ENCODE peak calls at places on chromosomes 1 and 21, in nine cellular contexts. One of them, this sample, is unnamed.

GRCh38 chr1:224722838-224723237 is 106.7 kb downstream of the CNIH3 start:
- DNase-seq in ELF-1: peak; percentile 37
- DNase-seq in HTR-8/SVneo: no peak
- DNase-seq in PC-3: no peak
- DNase-seq in activated T-helper 1 cell treated with anti-CD3 and anti-CD28 coated beads, Interleukin-12 subunit alpha, Interleukin-12 subunit beta, Interleukin-2, Interleukin-4 antibody, amounts not matched to agents 30 ng/mL and 10 ng/mL and 1 ng/mL, durations not matched to agents 14 hours and 24 hours and 36 hours: no peak
- DNase-seq in activated CD4-positive, alpha-beta memory T cell treated with anti-CD3 and anti-CD28 coated beads, Interleukin-2, amount 10 ng/mL, durations not matched to agents 7 days and 5 days: no peak
- DNase-seq in EL: no peak
- DNase-seq in activated CD8-positive, alpha-beta T cell treated with anti-CD3 and anti-CD28 coated beads for 36 hours: no peak
- DNase-seq in uterus: no peak
- DNase-seq in this sample: no peak

GRCh38 chr1:43853161-43853921 is 80.3 kb upstream of the ARTN start:
- DNase-seq in ELF-1: no peak
- DNase-seq in HTR-8/SVneo: no peak
- DNase-seq in PC-3: peak; percentile 36
- DNase-seq in activated T-helper 1 cell treated with anti-CD3 and anti-CD28 coated beads, Interleukin-12 subunit alpha, Interleukin-12 subunit beta, Interleukin-2, Interleukin-4 antibody, amounts not matched to agents 30 ng/mL and 10 ng/mL and 1 ng/mL, durations not matched to agents 14 hours and 24 hours and 36 hours: no peak
- DNase-seq in activated CD4-positive, alpha-beta memory T cell treated with anti-CD3 and anti-CD28 coated beads, Interleukin-2, amount 10 ng/mL, durations not matched to agents 7 days and 5 days: peak; percentile 25
- DNase-seq in EL: peak; percentile 79
- DNase-seq in activated CD8-positive, alpha-beta T cell treated with anti-CD3 and anti-CD28 coated beads for 36 hours: peak; percentile 52
- DNase-seq in uterus: no peak
- DNase-seq in this sample: peak; percentile 97

GRCh38 chr1:7993593-7994479 is 32.3 kb downstream of the ERRFI1 start:
- DNase-seq in ELF-1: no peak
- DNase-seq in HTR-8/SVneo: no peak
- DNase-seq in PC-3: no peak
- DNase-seq in activated T-helper 1 cell treated with anti-CD3 and anti-CD28 coated beads, Interleukin-12 subunit alpha, Interleukin-12 subunit beta, Interleukin-2, Interleukin-4 antibody, amounts not matched to agents 30 ng/mL and 10 ng/mL and 1 ng/mL, durations not matched to agents 14 hours and 24 hours and 36 hours: no peak
- DNase-seq in activated CD4-positive, alpha-beta memory T cell treated with anti-CD3 and anti-CD28 coated beads, Interleukin-2, amount 10 ng/mL, durations not matched to agents 7 days and 5 days: no peak
- DNase-seq in EL: peak; percentile 93
- DNase-seq in activated CD8-positive, alpha-beta T cell treated with anti-CD3 and anti-CD28 coated beads for 36 hours: no peak
- DNase-seq in uterus: no peak
- DNase-seq in this sample: no peak

GRCh38 chr1:226772456-226773139 is 33.5 kb upstream of the ITPKB start:
- DNase-seq in ELF-1: no peak
- DNase-seq in HTR-8/SVneo: no peak
- DNase-seq in PC-3: no peak
- DNase-seq in activated T-helper 1 cell treated with anti-CD3 and anti-CD28 coated beads, Interleukin-12 subunit alpha, Interleukin-12 subunit beta, Interleukin-2, Interleukin-4 antibody, amounts not matched to agents 30 ng/mL and 10 ng/mL and 1 ng/mL, durations not matched to agents 14 hours and 24 hours and 36 hours: no peak
- DNase-seq in activated CD4-positive, alpha-beta memory T cell treated with anti-CD3 and anti-CD28 coated beads, Interleukin-2, amount 10 ng/mL, durations not matched to agents 7 days and 5 days: no peak
- DNase-seq in EL: no peak
- DNase-seq in activated CD8-positive, alpha-beta T cell treated with anti-CD3 and anti-CD28 coated beads for 36 hours: no peak
- DNase-seq in uterus: no peak
- DNase-seq in this sample: no peak

GRCh38 chr1:172810480-172810879 is 151.6 kb downstream of the FASLG start:
- DNase-seq in ELF-1: no peak
- DNase-seq in HTR-8/SVneo: no peak
- DNase-seq in PC-3: no peak
- DNase-seq in activated T-helper 1 cell treated with anti-CD3 and anti-CD28 coated beads, Interleukin-12 subunit alpha, Interleukin-12 subunit beta, Interleukin-2, Interleukin-4 antibody, amounts not matched to agents 30 ng/mL and 10 ng/mL and 1 ng/mL, durations not matched to agents 14 hours and 24 hours and 36 hours: no peak
- DNase-seq in activated CD4-positive, alpha-beta memory T cell treated with anti-CD3 and anti-CD28 coated beads, Interleukin-2, amount 10 ng/mL, durations not matched to agents 7 days and 5 days: no peak
- DNase-seq in EL: no peak
- DNase-seq in activated CD8-positive, alpha-beta T cell treated with anti-CD3 and anti-CD28 coated beads for 36 hours: no peak
- DNase-seq in uterus: no peak
- DNase-seq in this sample: no peak

GRCh38 chr1:207355060-207355459 is 33.6 kb downstream of the CD55 start:
- DNase-seq in ELF-1: no peak
- DNase-seq in HTR-8/SVneo: no peak
- DNase-seq in PC-3: peak; percentile 49
- DNase-seq in activated T-helper 1 cell treated with anti-CD3 and anti-CD28 coated beads, Interleukin-12 subunit alpha, Interleukin-12 subunit beta, Interleukin-2, Interleukin-4 antibody, amounts not matched to agents 30 ng/mL and 10 ng/mL and 1 ng/mL, durations not matched to agents 14 hours and 24 hours and 36 hours: no peak
- DNase-seq in activated CD4-positive, alpha-beta memory T cell treated with anti-CD3 and anti-CD28 coated beads, Interleukin-2, amount 10 ng/mL, durations not matched to agents 7 days and 5 days: no peak
- DNase-seq in EL: no peak
- DNase-seq in activated CD8-positive, alpha-beta T cell treated with anti-CD3 and anti-CD28 coated beads for 36 hours: no peak
- DNase-seq in uterus: no peak
- DNase-seq in this sample: no peak

GRCh38 chr1:110310300-110310699 is 28.9 kb upstream of the RBM15 start:
- DNase-seq in ELF-1: no peak
- DNase-seq in HTR-8/SVneo: no peak
- DNase-seq in PC-3: no peak
- DNase-seq in activated T-helper 1 cell treated with anti-CD3 and anti-CD28 coated beads, Interleukin-12 subunit alpha, Interleukin-12 subunit beta, Interleukin-2, Interleukin-4 antibody, amounts not matched to agents 30 ng/mL and 10 ng/mL and 1 ng/mL, durations not matched to agents 14 hours and 24 hours and 36 hours: no peak
- DNase-seq in activated CD4-positive, alpha-beta memory T cell treated with anti-CD3 and anti-CD28 coated beads, Interleukin-2, amount 10 ng/mL, durations not matched to agents 7 days and 5 days: no peak
- DNase-seq in EL: no peak
- DNase-seq in activated CD8-positive, alpha-beta T cell treated with anti-CD3 and anti-CD28 coated beads for 36 hours: no peak
- DNase-seq in uterus: no peak
- DNase-seq in this sample: no peak

GRCh38 chr1:185720633-185721272 is 13.4 kb upstream of the HMCN1 start:
- DNase-seq in ELF-1: no peak
- DNase-seq in HTR-8/SVneo: no peak
- DNase-seq in PC-3: peak; percentile 49
- DNase-seq in activated T-helper 1 cell treated with anti-CD3 and anti-CD28 coated beads, Interleukin-12 subunit alpha, Interleukin-12 subunit beta, Interleukin-2, Interleukin-4 antibody, amounts not matched to agents 30 ng/mL and 10 ng/mL and 1 ng/mL, durations not matched to agents 14 hours and 24 hours and 36 hours: no peak
- DNase-seq in activated CD4-positive, alpha-beta memory T cell treated with anti-CD3 and anti-CD28 coated beads, Interleukin-2, amount 10 ng/mL, durations not matched to agents 7 days and 5 days: no peak
- DNase-seq in EL: peak; percentile 42
- DNase-seq in activated CD8-positive, alpha-beta T cell treated with anti-CD3 and anti-CD28 coated beads for 36 hours: no peak
- DNase-seq in uterus: no peak
- DNase-seq in this sample: peak; percentile 31

GRCh38 chr1:212918751-212919150 is 31.6 kb upstream of the VASH2 start:
- DNase-seq in ELF-1: no peak
- DNase-seq in HTR-8/SVneo: no peak
- DNase-seq in PC-3: no peak
- DNase-seq in activated T-helper 1 cell treated with anti-CD3 and anti-CD28 coated beads, Interleukin-12 subunit alpha, Interleukin-12 subunit beta, Interleukin-2, Interleukin-4 antibody, amounts not matched to agents 30 ng/mL and 10 ng/mL and 1 ng/mL, durations not matched to agents 14 hours and 24 hours and 36 hours: no peak
- DNase-seq in activated CD4-positive, alpha-beta memory T cell treated with anti-CD3 and anti-CD28 coated beads, Interleukin-2, amount 10 ng/mL, durations not matched to agents 7 days and 5 days: no peak
- DNase-seq in EL: no peak
- DNase-seq in activated CD8-positive, alpha-beta T cell treated with anti-CD3 and anti-CD28 coated beads for 36 hours: no peak
- DNase-seq in uterus: no peak
- DNase-seq in this sample: no peak

GRCh38 chr1:31715097-31715872 is 11.5 kb upstream of the COL16A1 start:
- DNase-seq in ELF-1: peak; percentile 96
- DNase-seq in HTR-8/SVneo: peak; percentile 76
- DNase-seq in PC-3: peak; percentile 87
- DNase-seq in activated T-helper 1 cell treated with anti-CD3 and anti-CD28 coated beads, Interleukin-12 subunit alpha, Interleukin-12 subunit beta, Interleukin-2, Interleukin-4 antibody, amounts not matched to agents 30 ng/mL and 10 ng/mL and 1 ng/mL, durations not matched to agents 14 hours and 24 hours and 36 hours: no peak
- DNase-seq in activated CD4-positive, alpha-beta memory T cell treated with anti-CD3 and anti-CD28 coated beads, Interleukin-2, amount 10 ng/mL, durations not matched to agents 7 days and 5 days: peak; percentile 25
- DNase-seq in EL: peak; percentile 94
- DNase-seq in activated CD8-positive, alpha-beta T cell treated with anti-CD3 and anti-CD28 coated beads for 36 hours: peak; percentile 50
- DNase-seq in uterus: peak; percentile 98
- DNase-seq in this sample: peak; percentile 76

GRCh38 chr1:55212349-55213028 is 2.7 kb downstream of the USP24 start:
- DNase-seq in ELF-1: no peak
- DNase-seq in HTR-8/SVneo: no peak
- DNase-seq in PC-3: peak; percentile 40
- DNase-seq in activated T-helper 1 cell treated with anti-CD3 and anti-CD28 coated beads, Interleukin-12 subunit alpha, Interleukin-12 subunit beta, Interleukin-2, Interleukin-4 antibody, amounts not matched to agents 30 ng/mL and 10 ng/mL and 1 ng/mL, durations not matched to agents 14 hours and 24 hours and 36 hours: no peak
- DNase-seq in activated CD4-positive, alpha-beta memory T cell treated with anti-CD3 and anti-CD28 coated beads, Interleukin-2, amount 10 ng/mL, durations not matched to agents 7 days and 5 days: no peak
- DNase-seq in EL: no peak
- DNase-seq in activated CD8-positive, alpha-beta T cell treated with anti-CD3 and anti-CD28 coated beads for 36 hours: peak; percentile 39
- DNase-seq in uterus: no peak
- DNase-seq in this sample: no peak

GRCh38 chr1:10686404-10687040 is 109.9 kb downstream of the CASZ1 start:
- DNase-seq in ELF-1: no peak
- DNase-seq in HTR-8/SVneo: no peak
- DNase-seq in PC-3: peak; percentile 77
- DNase-seq in activated T-helper 1 cell treated with anti-CD3 and anti-CD28 coated beads, Interleukin-12 subunit alpha, Interleukin-12 subunit beta, Interleukin-2, Interleukin-4 antibody, amounts not matched to agents 30 ng/mL and 10 ng/mL and 1 ng/mL, durations not matched to agents 14 hours and 24 hours and 36 hours: no peak
- DNase-seq in activated CD4-positive, alpha-beta memory T cell treated with anti-CD3 and anti-CD28 coated beads, Interleukin-2, amount 10 ng/mL, durations not matched to agents 7 days and 5 days: no peak
- DNase-seq in EL: no peak
- DNase-seq in activated CD8-positive, alpha-beta T cell treated with anti-CD3 and anti-CD28 coated beads for 36 hours: no peak
- DNase-seq in uterus: no peak
- DNase-seq in this sample: no peak

GRCh38 chr1:70760170-70760569 is 287.4 kb downstream of the PTGER3 start:
- DNase-seq in ELF-1: no peak
- DNase-seq in HTR-8/SVneo: no peak
- DNase-seq in PC-3: no peak
- DNase-seq in activated T-helper 1 cell treated with anti-CD3 and anti-CD28 coated beads, Interleukin-12 subunit alpha, Interleukin-12 subunit beta, Interleukin-2, Interleukin-4 antibody, amounts not matched to agents 30 ng/mL and 10 ng/mL and 1 ng/mL, durations not matched to agents 14 hours and 24 hours and 36 hours: no peak
- DNase-seq in activated CD4-positive, alpha-beta memory T cell treated with anti-CD3 and anti-CD28 coated beads, Interleukin-2, amount 10 ng/mL, durations not matched to agents 7 days and 5 days: no peak
- DNase-seq in EL: no peak
- DNase-seq in activated CD8-positive, alpha-beta T cell treated with anti-CD3 and anti-CD28 coated beads for 36 hours: no peak
- DNase-seq in uterus: no peak
- DNase-seq in this sample: no peak

GRCh38 chr1:221394011-221394544 is 347.8 kb downstream of the DUSP10 start:
- DNase-seq in ELF-1: no peak
- DNase-seq in HTR-8/SVneo: peak; percentile 33
- DNase-seq in PC-3: peak; percentile 86
- DNase-seq in activated T-helper 1 cell treated with anti-CD3 and anti-CD28 coated beads, Interleukin-12 subunit alpha, Interleukin-12 subunit beta, Interleukin-2, Interleukin-4 antibody, amounts not matched to agents 30 ng/mL and 10 ng/mL and 1 ng/mL, durations not matched to agents 14 hours and 24 hours and 36 hours: no peak
- DNase-seq in activated CD4-positive, alpha-beta memory T cell treated with anti-CD3 and anti-CD28 coated beads, Interleukin-2, amount 10 ng/mL, durations not matched to agents 7 days and 5 days: no peak
- DNase-seq in EL: peak; percentile 61
- DNase-seq in activated CD8-positive, alpha-beta T cell treated with anti-CD3 and anti-CD28 coated beads for 36 hours: no peak
- DNase-seq in uterus: no peak
- DNase-seq in this sample: no peak

GRCh38 chr1:205583461-205584130 is 48.2 kb downstream of the ELK4 start:
- DNase-seq in ELF-1: no peak
- DNase-seq in HTR-8/SVneo: no peak
- DNase-seq in PC-3: no peak
- DNase-seq in activated T-helper 1 cell treated with anti-CD3 and anti-CD28 coated beads, Interleukin-12 subunit alpha, Interleukin-12 subunit beta, Interleukin-2, Interleukin-4 antibody, amounts not matched to agents 30 ng/mL and 10 ng/mL and 1 ng/mL, durations not matched to agents 14 hours and 24 hours and 36 hours: no peak
- DNase-seq in activated CD4-positive, alpha-beta memory T cell treated with anti-CD3 and anti-CD28 coated beads, Interleukin-2, amount 10 ng/mL, durations not matched to agents 7 days and 5 days: no peak
- DNase-seq in EL: no peak
- DNase-seq in activated CD8-positive, alpha-beta T cell treated with anti-CD3 and anti-CD28 coated beads for 36 hours: no peak
- DNase-seq in uterus: no peak
- DNase-seq in this sample: no peak

GRCh38 chr21:36915014-36915700 is 51.3 kb downstream of the HLCS start:
- DNase-seq in ELF-1: no peak
- DNase-seq in HTR-8/SVneo: no peak
- DNase-seq in PC-3: no peak
- DNase-seq in activated T-helper 1 cell treated with anti-CD3 and anti-CD28 coated beads, Interleukin-12 subunit alpha, Interleukin-12 subunit beta, Interleukin-2, Interleukin-4 antibody, amounts not matched to agents 30 ng/mL and 10 ng/mL and 1 ng/mL, durations not matched to agents 14 hours and 24 hours and 36 hours: no peak
- DNase-seq in activated CD4-positive, alpha-beta memory T cell treated with anti-CD3 and anti-CD28 coated beads, Interleukin-2, amount 10 ng/mL, durations not matched to agents 7 days and 5 days: no peak
- DNase-seq in EL: no peak
- DNase-seq in activated CD8-positive, alpha-beta T cell treated with anti-CD3 and anti-CD28 coated beads for 36 hours: no peak
- DNase-seq in uterus: no peak
- DNase-seq in this sample: no peak

GRCh38 chr1:103461171-103462105 is 64.1 kb upstream of the RNPC3 start:
- DNase-seq in ELF-1: no peak
- DNase-seq in HTR-8/SVneo: peak; percentile 19
- DNase-seq in PC-3: peak; percentile 41
- DNase-seq in activated T-helper 1 cell treated with anti-CD3 and anti-CD28 coated beads, Interleukin-12 subunit alpha, Interleukin-12 subunit beta, Interleukin-2, Interleukin-4 antibody, amounts not matched to agents 30 ng/mL and 10 ng/mL and 1 ng/mL, durations not matched to agents 14 hours and 24 hours and 36 hours: no peak
- DNase-seq in activated CD4-positive, alpha-beta memory T cell treated with anti-CD3 and anti-CD28 coated beads, Interleukin-2, amount 10 ng/mL, durations not matched to agents 7 days and 5 days: no peak
- DNase-seq in EL: peak; percentile 26
- DNase-seq in activated CD8-positive, alpha-beta T cell treated with anti-CD3 and anti-CD28 coated beads for 36 hours: no peak
- DNase-seq in uterus: no peak
- DNase-seq in this sample: no peak

GRCh38 chr1:99786751-99787501 is 20.5 kb upstream of the FRRS1 start:
- DNase-seq in ELF-1: no peak
- DNase-seq in HTR-8/SVneo: no peak
- DNase-seq in PC-3: no peak
- DNase-seq in activated T-helper 1 cell treated with anti-CD3 and anti-CD28 coated beads, Interleukin-12 subunit alpha, Interleukin-12 subunit beta, Interleukin-2, Interleukin-4 antibody, amounts not matched to agents 30 ng/mL and 10 ng/mL and 1 ng/mL, durations not matched to agents 14 hours and 24 hours and 36 hours: no peak
- DNase-seq in activated CD4-positive, alpha-beta memory T cell treated with anti-CD3 and anti-CD28 coated beads, Interleukin-2, amount 10 ng/mL, durations not matched to agents 7 days and 5 days: no peak
- DNase-seq in EL: no peak
- DNase-seq in activated CD8-positive, alpha-beta T cell treated with anti-CD3 and anti-CD28 coated beads for 36 hours: no peak
- DNase-seq in uterus: no peak
- DNase-seq in this sample: peak; percentile 32

GRCh38 chr1:246032111-246032551 is 474.9 kb downstream of the SMYD3 start:
- DNase-seq in ELF-1: no peak
- DNase-seq in HTR-8/SVneo: no peak
- DNase-seq in PC-3: no peak
- DNase-seq in activated T-helper 1 cell treated with anti-CD3 and anti-CD28 coated beads, Interleukin-12 subunit alpha, Interleukin-12 subunit beta, Interleukin-2, Interleukin-4 antibody, amounts not matched to agents 30 ng/mL and 10 ng/mL and 1 ng/mL, durations not matched to agents 14 hours and 24 hours and 36 hours: no peak
- DNase-seq in activated CD4-positive, alpha-beta memory T cell treated with anti-CD3 and anti-CD28 coated beads, Interleukin-2, amount 10 ng/mL, durations not matched to agents 7 days and 5 days: no peak
- DNase-seq in EL: no peak
- DNase-seq in activated CD8-positive, alpha-beta T cell treated with anti-CD3 and anti-CD28 coated beads for 36 hours: no peak
- DNase-seq in uterus: no peak
- DNase-seq in this sample: no peak

GRCh38 chr1:211126622-211127021 is 7.3 kb downstream of the KCNH1 start:
- DNase-seq in ELF-1: no peak
- DNase-seq in HTR-8/SVneo: no peak
- DNase-seq in PC-3: no peak
- DNase-seq in activated T-helper 1 cell treated with anti-CD3 and anti-CD28 coated beads, Interleukin-12 subunit alpha, Interleukin-12 subunit beta, Interleukin-2, Interleukin-4 antibody, amounts not matched to agents 30 ng/mL and 10 ng/mL and 1 ng/mL, durations not matched to agents 14 hours and 24 hours and 36 hours: no peak
- DNase-seq in activated CD4-positive, alpha-beta memory T cell treated with anti-CD3 and anti-CD28 coated beads, Interleukin-2, amount 10 ng/mL, durations not matched to agents 7 days and 5 days: no peak
- DNase-seq in EL: peak; percentile 41
- DNase-seq in activated CD8-positive, alpha-beta T cell treated with anti-CD3 and anti-CD28 coated beads for 36 hours: no peak
- DNase-seq in uterus: no peak
- DNase-seq in this sample: no peak

GRCh38 chr1:160194737-160195059 is 4.3 kb downstream of the CASQ1 start:
- DNase-seq in ELF-1: no peak
- DNase-seq in HTR-8/SVneo: no peak
- DNase-seq in PC-3: no peak
- DNase-seq in activated T-helper 1 cell treated with anti-CD3 and anti-CD28 coated beads, Interleukin-12 subunit alpha, Interleukin-12 subunit beta, Interleukin-2, Interleukin-4 antibody, amounts not matched to agents 30 ng/mL and 10 ng/mL and 1 ng/mL, durations not matched to agents 14 hours and 24 hours and 36 hours: no peak
- DNase-seq in activated CD4-positive, alpha-beta memory T cell treated with anti-CD3 and anti-CD28 coated beads, Interleukin-2, amount 10 ng/mL, durations not matched to agents 7 days and 5 days: no peak
- DNase-seq in EL: no peak
- DNase-seq in activated CD8-positive, alpha-beta T cell treated with anti-CD3 and anti-CD28 coated beads for 36 hours: no peak
- DNase-seq in uterus: no peak
- DNase-seq in this sample: no peak

GRCh38 chr1:205536759-205537361 is 32.4 kb downstream of the CDK18 start:
- DNase-seq in ELF-1: no peak
- DNase-seq in HTR-8/SVneo: no peak
- DNase-seq in PC-3: peak; percentile 59
- DNase-seq in activated T-helper 1 cell treated with anti-CD3 and anti-CD28 coated beads, Interleukin-12 subunit alpha, Interleukin-12 subunit beta, Interleukin-2, Interleukin-4 antibody, amounts not matched to agents 30 ng/mL and 10 ng/mL and 1 ng/mL, durations not matched to agents 14 hours and 24 hours and 36 hours: no peak
- DNase-seq in activated CD4-positive, alpha-beta memory T cell treated with anti-CD3 and anti-CD28 coated beads, Interleukin-2, amount 10 ng/mL, durations not matched to agents 7 days and 5 days: no peak
- DNase-seq in EL: no peak
- DNase-seq in activated CD8-positive, alpha-beta T cell treated with anti-CD3 and anti-CD28 coated beads for 36 hours: peak; percentile 24
- DNase-seq in uterus: peak; percentile 15
- DNase-seq in this sample: peak; percentile 46

GRCh38 chr1:109113787-109114568 is at the start of gene ELAPOR1:
- DNase-seq in ELF-1: peak; percentile 70
- DNase-seq in HTR-8/SVneo: no peak
- DNase-seq in PC-3: peak; percentile 38
- DNase-seq in activated T-helper 1 cell treated with anti-CD3 and anti-CD28 coated beads, Interleukin-12 subunit alpha, Interleukin-12 subunit beta, Interleukin-2, Interleukin-4 antibody, amounts not matched to agents 30 ng/mL and 10 ng/mL and 1 ng/mL, durations not matched to agents 14 hours and 24 hours and 36 hours: peak; percentile 84
- DNase-seq in activated CD4-positive, alpha-beta memory T cell treated with anti-CD3 and anti-CD28 coated beads, Interleukin-2, amount 10 ng/mL, durations not matched to agents 7 days and 5 days: peak; percentile 88
- DNase-seq in EL: peak; percentile 39
- DNase-seq in activated CD8-positive, alpha-beta T cell treated with anti-CD3 and anti-CD28 coated beads for 36 hours: peak; percentile 88
- DNase-seq in uterus: peak; percentile 46
- DNase-seq in this sample: peak; percentile 54

GRCh38 chr1:224525411-224526040 is 90.6 kb upstream of the CNIH3 start:
- DNase-seq in ELF-1: no peak
- DNase-seq in HTR-8/SVneo: no peak
- DNase-seq in PC-3: peak; percentile 44
- DNase-seq in activated T-helper 1 cell treated with anti-CD3 and anti-CD28 coated beads, Interleukin-12 subunit alpha, Interleukin-12 subunit beta, Interleukin-2, Interleukin-4 antibody, amounts not matched to agents 30 ng/mL and 10 ng/mL and 1 ng/mL, durations not matched to agents 14 hours and 24 hours and 36 hours: no peak
- DNase-seq in activated CD4-positive, alpha-beta memory T cell treated with anti-CD3 and anti-CD28 coated beads, Interleukin-2, amount 10 ng/mL, durations not matched to agents 7 days and 5 days: no peak
- DNase-seq in EL: no peak
- DNase-seq in activated CD8-positive, alpha-beta T cell treated with anti-CD3 and anti-CD28 coated beads for 36 hours: no peak
- DNase-seq in uterus: no peak
- DNase-seq in this sample: no peak

GRCh38 chr21:31660134-31660565 is 657 bp downstream of the SOD1 start:
- DNase-seq in ELF-1: peak; percentile 24
- DNase-seq in HTR-8/SVneo: peak; percentile 15
- DNase-seq in PC-3: peak; percentile 21
- DNase-seq in activated T-helper 1 cell treated with anti-CD3 and anti-CD28 coated beads, Interleukin-12 subunit alpha, Interleukin-12 subunit beta, Interleukin-2, Interleukin-4 antibody, amounts not matched to agents 30 ng/mL and 10 ng/mL and 1 ng/mL, durations not matched to agents 14 hours and 24 hours and 36 hours: no peak
- DNase-seq in activated CD4-positive, alpha-beta memory T cell treated with anti-CD3 and anti-CD28 coated beads, Interleukin-2, amount 10 ng/mL, durations not matched to agents 7 days and 5 days: no peak
- DNase-seq in EL: peak; percentile 46
- DNase-seq in activated CD8-positive, alpha-beta T cell treated with anti-CD3 and anti-CD28 coated beads for 36 hours: peak; percentile 37
- DNase-seq in uterus: peak; percentile 47
- DNase-seq in this sample: peak; percentile 69

GRCh38 chr1:150528997-150529396 is 13.4 kb downstream of the FALEC start:
- DNase-seq in ELF-1: no peak
- DNase-seq in HTR-8/SVneo: no peak
- DNase-seq in PC-3: no peak
- DNase-seq in activated T-helper 1 cell treated with anti-CD3 and anti-CD28 coated beads, Interleukin-12 subunit alpha, Interleukin-12 subunit beta, Interleukin-2, Interleukin-4 antibody, amounts not matched to agents 30 ng/mL and 10 ng/mL and 1 ng/mL, durations not matched to agents 14 hours and 24 hours and 36 hours: no peak
- DNase-seq in activated CD4-positive, alpha-beta memory T cell treated with anti-CD3 and anti-CD28 coated beads, Interleukin-2, amount 10 ng/mL, durations not matched to agents 7 days and 5 days: no peak
- DNase-seq in EL: peak; percentile 57
- DNase-seq in activated CD8-positive, alpha-beta T cell treated with anti-CD3 and anti-CD28 coated beads for 36 hours: no peak
- DNase-seq in uterus: no peak
- DNase-seq in this sample: no peak

GRCh38 chr1:29197590-29197924 is 15.9 kb upstream of the SRSF4 start:
- DNase-seq in ELF-1: peak; percentile 87
- DNase-seq in HTR-8/SVneo: peak; percentile 15
- DNase-seq in PC-3: peak; percentile 60
- DNase-seq in activated T-helper 1 cell treated with anti-CD3 and anti-CD28 coated beads, Interleukin-12 subunit alpha, Interleukin-12 subunit beta, Interleukin-2, Interleukin-4 antibody, amounts not matched to agents 30 ng/mL and 10 ng/mL and 1 ng/mL, durations not matched to agents 14 hours and 24 hours and 36 hours: peak; percentile 31
- DNase-seq in activated CD4-positive, alpha-beta memory T cell treated with anti-CD3 and anti-CD28 coated beads, Interleukin-2, amount 10 ng/mL, durations not matched to agents 7 days and 5 days: peak; percentile 60
- DNase-seq in EL: peak; percentile 56
- DNase-seq in activated CD8-positive, alpha-beta T cell treated with anti-CD3 and anti-CD28 coated beads for 36 hours: peak; percentile 61
- DNase-seq in uterus: no peak
- DNase-seq in this sample: peak; percentile 65

GRCh38 chr1:236273358-236273757 is 8.4 kb downstream of the ERO1B start:
- DNase-seq in ELF-1: no peak
- DNase-seq in HTR-8/SVneo: no peak
- DNase-seq in PC-3: no peak
- DNase-seq in activated T-helper 1 cell treated with anti-CD3 and anti-CD28 coated beads, Interleukin-12 subunit alpha, Interleukin-12 subunit beta, Interleukin-2, Interleukin-4 antibody, amounts not matched to agents 30 ng/mL and 10 ng/mL and 1 ng/mL, durations not matched to agents 14 hours and 24 hours and 36 hours: no peak
- DNase-seq in activated CD4-positive, alpha-beta memory T cell treated with anti-CD3 and anti-CD28 coated beads, Interleukin-2, amount 10 ng/mL, durations not matched to agents 7 days and 5 days: no peak
- DNase-seq in EL: no peak
- DNase-seq in activated CD8-positive, alpha-beta T cell treated with anti-CD3 and anti-CD28 coated beads for 36 hours: no peak
- DNase-seq in uterus: no peak
- DNase-seq in this sample: no peak

GRCh38 chr1:185864889-185865288 is 130.7 kb downstream of the HMCN1 start:
- DNase-seq in ELF-1: no peak
- DNase-seq in HTR-8/SVneo: no peak
- DNase-seq in PC-3: peak; percentile 70
- DNase-seq in activated T-helper 1 cell treated with anti-CD3 and anti-CD28 coated beads, Interleukin-12 subunit alpha, Interleukin-12 subunit beta, Interleukin-2, Interleukin-4 antibody, amounts not matched to agents 30 ng/mL and 10 ng/mL and 1 ng/mL, durations not matched to agents 14 hours and 24 hours and 36 hours: no peak
- DNase-seq in activated CD4-positive, alpha-beta memory T cell treated with anti-CD3 and anti-CD28 coated beads, Interleukin-2, amount 10 ng/mL, durations not matched to agents 7 days and 5 days: no peak
- DNase-seq in EL: peak; percentile 85
- DNase-seq in activated CD8-positive, alpha-beta T cell treated with anti-CD3 and anti-CD28 coated beads for 36 hours: no peak
- DNase-seq in uterus: no peak
- DNase-seq in this sample: no peak

GRCh38 chr21:35159881-35160280 is 110.8 kb upstream of the RUNX1 start:
- DNase-seq in ELF-1: no peak
- DNase-seq in HTR-8/SVneo: no peak
- DNase-seq in PC-3: peak; percentile 55
- DNase-seq in activated T-helper 1 cell treated with anti-CD3 and anti-CD28 coated beads, Interleukin-12 subunit alpha, Interleukin-12 subunit beta, Interleukin-2, Interleukin-4 antibody, amounts not matched to agents 30 ng/mL and 10 ng/mL and 1 ng/mL, durations not matched to agents 14 hours and 24 hours and 36 hours: no peak
- DNase-seq in activated CD4-positive, alpha-beta memory T cell treated with anti-CD3 and anti-CD28 coated beads, Interleukin-2, amount 10 ng/mL, durations not matched to agents 7 days and 5 days: no peak
- DNase-seq in EL: peak; percentile 81
- DNase-seq in activated CD8-positive, alpha-beta T cell treated with anti-CD3 and anti-CD28 coated beads for 36 hours: no peak
- DNase-seq in uterus: no peak
- DNase-seq in this sample: no peak

GRCh38 chr1:54335396-54336056 is 70.7 kb downstream of the SSBP3 start:
- DNase-seq in ELF-1: peak; percentile 80
- DNase-seq in HTR-8/SVneo: peak; percentile 62
- DNase-seq in PC-3: peak; percentile 33
- DNase-seq in activated T-helper 1 cell treated with anti-CD3 and anti-CD28 coated beads, Interleukin-12 subunit alpha, Interleukin-12 subunit beta, Interleukin-2, Interleukin-4 antibody, amounts not matched to agents 30 ng/mL and 10 ng/mL and 1 ng/mL, durations not matched to agents 14 hours and 24 hours and 36 hours: no peak
- DNase-seq in activated CD4-positive, alpha-beta memory T cell treated with anti-CD3 and anti-CD28 coated beads, Interleukin-2, amount 10 ng/mL, durations not matched to agents 7 days and 5 days: no peak
- DNase-seq in EL: peak; percentile 98
- DNase-seq in activated CD8-positive, alpha-beta T cell treated with anti-CD3 and anti-CD28 coated beads for 36 hours: no peak
- DNase-seq in uterus: peak; percentile 80
- DNase-seq in this sample: no peak

This sample was measured in RPMI8226.